ENCODE peak calls at places on chromosomes 7 and 10, in nine cellular contexts. S, A, N, X, Y, K, L, V and J are unnamed samples.

GRCh38 chr7:108972009-108972408 is 402.3 kb downstream of the DNAJB9 start:
- DNase-seq in S (no peak), A (no peak), N (no peak), X (no peak), Y (no peak), K (no peak), L (no peak), V (no peak), J (no peak)

GRCh38 chr7:48390381-48391327 is 219.4 kb downstream of the ABCA13 start:
- DNase-seq in S (peak; percentile 5), A (peak; percentile 58), N (no peak), X (no peak), Y (no peak), K (peak; percentile 20), L (no peak), V (no peak), J (peak; percentile 69)

GRCh38 chr7:137953692-137954470 is 48.0 kb downstream of the CREB3L2 start:
- DNase-seq in S (no peak), A (no peak), N (no peak), X (no peak), Y (no peak), K (peak; percentile 43), L (peak; percentile 84), V (peak; percentile 56), J (no peak)

GRCh38 chr10:62450905-62451605 is 76.9 kb downstream of the ZNF365 start:
- DNase-seq in S (no peak), A (no peak), N (no peak), X (no peak), Y (no peak), K (no peak), L (no peak), V (no peak), J (no peak)

GRCh38 chr7:38929460-38930171 is 20.6 kb upstream of the VPS41 start:
- DNase-seq in S (no peak), A (no peak), N (no peak), X (no peak), Y (no peak), K (no peak), L (no peak), V (no peak), J (no peak)

GRCh38 chr7:148941598-148942280 is 57.6 kb upstream of the EZH2 start:
- DNase-seq in S (peak; percentile 32), A (peak; percentile 77), N (peak; percentile 68), X (no peak), Y (no peak), K (peak; percentile 72), L (peak; percentile 52), V (peak; percentile 42), J (peak; percentile 86)

GRCh38 chr10:92162541-92162940 is 128.3 kb downstream of the CPEB3 start:
- DNase-seq in S (no peak), A (no peak), N (no peak), X (no peak), Y (no peak), K (no peak), L (no peak), V (no peak), J (no peak)

GRCh38 chr10:30749368-30749767 is 119.8 kb upstream of the LYZL2 start:
- DNase-seq in S (no peak), A (no peak), N (no peak), X (no peak), Y (no peak), K (no peak), L (no peak), V (no peak), J (no peak)

GRCh38 chr7:50197547-50197946 is 104.5 kb upstream of the ZPBP start:
- DNase-seq in S (no peak), A (no peak), N (peak; percentile 55), X (no peak), Y (no peak), K (no peak), L (no peak), V (no peak), J (no peak)

GRCh38 chr7:105776068-105776790 is 100.2 kb downstream of the ATXN7L1 start:
- DNase-seq in S (peak; percentile 74), A (peak; percentile 60), N (peak; percentile 71), X (no peak), Y (no peak), K (peak; percentile 39), L (peak; percentile 100), V (peak; percentile 65), J (no peak)

GRCh38 chr10:1374901-1375804 is 319.0 kb downstream of the WDR37 start:
- DNase-seq in S (no peak), A (peak; percentile 36), N (peak; percentile 44), X (no peak), Y (peak; percentile 63), K (no peak), L (no peak), V (no peak), J (no peak)

GRCh38 chr10:112972606-112973005 is 22.6 kb downstream of the TCF7L2 start:
- DNase-seq in S (no peak), A (no peak), N (no peak), X (no peak), Y (no peak), K (no peak), L (no peak), V (no peak), J (no peak)

GRCh38 chr10:80945267-80945880 is 407.7 kb downstream of the SH2D4B start:
- DNase-seq in S (no peak), A (no peak), N (no peak), X (no peak), Y (no peak), K (no peak), L (no peak), V (no peak), J (no peak)

GRCh38 chr10:70191906-70192305 is 21.6 kb upstream of the SAR1A start:
- DNase-seq in S (no peak), A (no peak), N (no peak), X (no peak), Y (no peak), K (no peak), L (peak; percentile 95), V (no peak), J (no peak)
- H3K4me1 ChIP-seq in S (peaks cover 5% of the 10 kb centered on the region), A (no peaks in the 10 kb centered on the region), N (no peaks in the 10 kb centered on the region), X (peaks cover 24% of the 10 kb centered on the region), Y (peaks cover 43% of the 10 kb centered on the region), K (peaks cover 4% of the 10 kb centered on the region), L (peaks cover 33% of the 10 kb centered on the region), V (no peaks in the 10 kb centered on the region), J (peaks cover 13% of the 10 kb centered on the region)

DNA sequence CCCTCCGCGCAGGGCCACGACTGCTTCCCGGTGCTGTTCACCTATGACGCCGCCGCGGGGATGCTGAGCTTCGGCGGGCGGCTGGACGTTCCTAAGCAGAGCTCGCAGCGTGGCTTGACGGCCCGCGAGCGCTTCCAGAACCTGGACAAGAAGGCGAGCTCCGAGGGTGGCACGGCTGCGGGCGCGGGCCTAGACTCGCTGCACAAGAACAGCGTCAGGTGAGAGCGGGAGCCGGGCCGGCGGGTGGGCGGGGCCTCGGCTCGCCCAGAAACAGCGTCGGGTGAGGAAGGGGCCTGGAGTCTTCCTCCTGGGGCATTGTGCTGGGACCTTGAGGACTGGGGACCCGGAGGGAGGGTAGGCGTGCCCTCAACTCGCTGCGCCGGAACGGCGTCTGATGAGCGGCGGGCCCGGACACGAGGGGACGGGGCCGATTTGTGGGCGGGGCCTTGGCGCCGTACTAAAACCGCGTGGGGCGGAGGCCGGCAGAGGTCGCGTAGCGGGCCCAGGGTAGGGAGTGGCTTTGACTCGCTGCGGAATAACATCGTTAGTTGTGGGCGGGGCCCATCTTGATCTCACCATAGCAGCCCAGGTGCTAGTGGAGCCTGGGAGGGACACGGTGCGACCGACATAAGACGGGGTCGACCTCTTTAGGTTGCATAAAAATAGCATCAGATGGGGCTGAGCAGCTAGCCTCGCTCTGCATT is 15.6 kb downstream of the PDAP1 start:
- DNase-seq in S (peak; percentile 54), A (peak; percentile 95), N (peak; percentile 91), X (no peak), Y (peak; percentile 95), K (peak; percentile 91), L (no peak), V (peak; percentile 75), J (peak; percentile 95)
- TF ChIP-seq POLR2A in S (peak; percentile 28), A (peak; percentile 27), N (peak; percentile 84), X (no peak), Y (no peak), K (peak; percentile 50), L (no peak), V (peak; percentile 34), J (no peak)

GRCh38 chr7:70598976-70599375 is 533.0 kb upstream of the GALNT17 start:
- DNase-seq in S (no peak), A (peak; percentile 84), N (no peak), X (no peak), Y (no peak), K (peak; percentile 83), L (no peak), V (no peak), J (no peak)

GRCh38 chr7:70595741-70596574 is 536.0 kb upstream of the GALNT17 start:
- DNase-seq in S (no peak), A (peak; percentile 48), N (peak; percentile 81), X (no peak), Y (no peak), K (peak; percentile 38), L (no peak), V (no peak), J (no peak)

GRCh38 chr7:70599446-70600190 is 532.3 kb upstream of the GALNT17 start:
- DNase-seq in S (no peak), A (peak; percentile 56), N (no peak), X (no peak), Y (no peak), K (peak; percentile 58), L (no peak), V (no peak), J (no peak)

GRCh38 chr7:70596575-70596891 is 535.4 kb upstream of the GALNT17 start:
- DNase-seq in S (no peak), A (no peak), N (no peak), X (no peak), Y (no peak), K (no peak), L (no peak), V (no peak), J (no peak)

DNA sequence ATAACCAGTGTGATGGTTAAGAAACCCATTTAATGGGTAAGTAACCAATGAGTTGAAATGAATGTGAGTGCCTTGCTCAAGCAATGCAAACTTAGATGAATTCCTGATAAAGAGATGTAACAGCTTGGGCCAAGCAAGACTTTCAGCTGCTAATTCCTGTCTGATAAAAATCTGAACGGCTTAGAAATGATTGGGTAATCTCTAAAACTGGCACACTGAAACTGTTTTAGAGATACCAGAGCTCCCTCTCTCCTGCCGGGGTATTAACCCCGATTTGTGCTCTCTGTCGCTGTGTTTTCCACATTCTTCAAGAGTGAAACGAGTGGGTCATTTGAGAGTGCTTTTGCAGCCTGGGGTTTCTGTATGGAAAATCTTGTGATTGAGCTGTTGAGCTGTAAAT is 534.9 kb upstream of the GALNT17 start:
- DNase-seq in S (no peak), A (no peak), N (no peak), X (no peak), Y (no peak), K (no peak), L (no peak), V (no peak), J (no peak)
- H3K4me3 ChIP-seq in S (no peak overlapping the region), A (peak overlapping the region; percentile 53), N (peak overlapping the region; percentile 59), X (peak overlapping the region; percentile 70), Y (peak overlapping the region; percentile 60), K (peak overlapping the region; percentile 48), L (no peak overlapping the region), V (no peak overlapping the region), J (no peak overlapping the region)

DNA sequence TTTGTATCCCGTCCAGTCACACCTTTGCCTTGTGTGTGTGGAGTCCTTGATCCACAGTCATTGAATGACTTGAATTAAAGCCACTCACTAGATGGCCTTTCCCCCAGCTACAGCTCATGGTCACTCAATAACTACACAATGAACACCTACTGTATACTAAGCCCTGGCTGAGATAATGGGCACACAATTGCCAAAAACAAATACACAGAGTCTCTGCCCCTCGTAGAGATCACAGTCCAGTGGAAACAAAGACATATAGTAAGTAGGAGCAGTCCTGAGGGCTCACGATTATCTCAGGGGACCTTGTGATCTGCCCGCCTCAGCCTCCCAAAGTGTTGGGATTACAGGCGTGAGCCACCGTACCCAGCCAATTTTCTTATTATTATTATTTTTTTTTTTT is 22.1 kb upstream of the DDIT4 start:
- DNase-seq in S (no peak), A (no peak), N (no peak), X (no peak), Y (no peak), K (no peak), L (no peak), V (no peak), J (no peak)
- H3K4me1 ChIP-seq in S (peaks cover 97% of the 10 kb centered on the region), A (peaks cover 83% of the 10 kb centered on the region), N (peaks cover 13% of the 10 kb centered on the region), X (peaks cover 88% of the 10 kb centered on the region), Y (peaks cover 100% of the 10 kb centered on the region), K (peaks cover 85% of the 10 kb centered on the region), L (peaks cover 11% of the 10 kb centered on the region), V (peaks cover 30% of the 10 kb centered on the region), J (peaks cover 100% of the 10 kb centered on the region)